ENCODE peak calls at places on chromosomes 1 and 21, in five cellular contexts. One of them, this sample, is unnamed.

GRCh38 chr1:201562257-201562656 is 23.3 kb downstream of the NAV1 start:
- DNase-seq in HCT116: no peak
- DNase-seq in K562: no peak
- DNase-seq in SK-N-SH: peak; percentile 88
- DNase-seq in H1: no peak
- DNase-seq in this sample: no peak

GRCh38 chr21:46454634-46455390 is 3.9 kb upstream of the DIP2A start:
- DNase-seq in HCT116: no peak
- DNase-seq in K562: no peak
- DNase-seq in SK-N-SH: no peak
- DNase-seq in H1: no peak
- DNase-seq in this sample: no peak

GRCh38 chr1:152048641-152048970 is 11.8 kb upstream of the S100A11 start:
- DNase-seq in HCT116: no peak
- DNase-seq in K562: no peak
- DNase-seq in SK-N-SH: no peak
- DNase-seq in H1: no peak
- DNase-seq in this sample: no peak

GRCh38 chr21:34690041-34690792 is 21.4 kb downstream of the CLIC6 start:
- DNase-seq in HCT116: peak; percentile 66
- DNase-seq in K562: no peak
- DNase-seq in SK-N-SH: no peak
- DNase-seq in H1: no peak
- DNase-seq in this sample: peak; percentile 88

GRCh38 chr1:41866285-41866684 is 52.4 kb downstream of the HIVEP3 start:
- DNase-seq in HCT116: no peak
- DNase-seq in K562: no peak
- DNase-seq in SK-N-SH: no peak
- DNase-seq in H1: no peak
- DNase-seq in this sample: peak; percentile 85

GRCh38 chr1:43947890-43948437 is 1.2 kb downstream of the IPO13 start:
- DNase-seq in HCT116: no peak
- DNase-seq in K562: peak; percentile 26
- DNase-seq in SK-N-SH: peak; percentile 54
- DNase-seq in H1: no peak
- DNase-seq in this sample: no peak

GRCh38 chr1:12626888-12627287 is 8.9 kb upstream of the DHRS3 start:
- DNase-seq in HCT116: no peak
- DNase-seq in K562: no peak
- DNase-seq in SK-N-SH: no peak
- DNase-seq in H1: no peak
- DNase-seq in this sample: no peak

GRCh38 chr1:41626616-41627375 is 142.3 kb upstream of the EDN2 start:
- DNase-seq in HCT116: peak; percentile 19
- DNase-seq in K562: no peak
- DNase-seq in SK-N-SH: no peak
- DNase-seq in H1: no peak
- DNase-seq in this sample: no peak

GRCh38 chr21:36791695-36792451 is 93.0 kb downstream of the SIM2 start:
- DNase-seq in HCT116: no peak
- DNase-seq in K562: no peak
- DNase-seq in SK-N-SH: no peak
- DNase-seq in H1: no peak
- DNase-seq in this sample: no peak

GRCh38 chr1:96234299-96234698 is 487.3 kb upstream of the PTBP2 start:
- DNase-seq in HCT116: peak; percentile 29
- DNase-seq in K562: no peak
- DNase-seq in SK-N-SH: no peak
- DNase-seq in H1: no peak
- DNase-seq in this sample: no peak

GRCh38 chr1:115412733-115413132 is 74.7 kb upstream of the NGF start:
- DNase-seq in HCT116: no peak
- DNase-seq in K562: no peak
- DNase-seq in SK-N-SH: no peak
- DNase-seq in H1: no peak
- DNase-seq in this sample: no peak

GRCh38 chr1:166080277-166080964 is 86.4 kb downstream of the FAM78B start:
- DNase-seq in HCT116: no peak
- DNase-seq in K562: no peak
- DNase-seq in SK-N-SH: no peak
- DNase-seq in H1: peak; percentile 35
- DNase-seq in this sample: no peak

GRCh38 chr1:2919826-2920225 is 101.4 kb upstream of the ACTRT2 start:
- DNase-seq in HCT116: no peak
- DNase-seq in K562: no peak
- DNase-seq in SK-N-SH: no peak
- DNase-seq in H1: no peak
- DNase-seq in this sample: no peak

GRCh38 chr1:2925291-2925690 is 96.0 kb upstream of the ACTRT2 start:
- DNase-seq in HCT116: no peak
- DNase-seq in K562: no peak
- DNase-seq in SK-N-SH: no peak
- DNase-seq in H1: no peak
- DNase-seq in this sample: no peak

GRCh38 chr1:2920421-2921015 is 100.7 kb upstream of the ACTRT2 start:
- DNase-seq in HCT116: no peak
- DNase-seq in K562: no peak
- DNase-seq in SK-N-SH: no peak
- DNase-seq in H1: no peak
- DNase-seq in this sample: no peak

GRCh38 chr1:2923351-2923750 is 97.9 kb upstream of the ACTRT2 start:
- DNase-seq in HCT116: no peak
- DNase-seq in K562: no peak
- DNase-seq in SK-N-SH: no peak
- DNase-seq in H1: no peak
- DNase-seq in this sample: no peak

GRCh38 chr1:2921970-2922686 is 99.1 kb upstream of the ACTRT2 start:
- DNase-seq in HCT116: peak; percentile 4
- DNase-seq in K562: peak; percentile 11
- DNase-seq in SK-N-SH: peak; percentile 63
- DNase-seq in H1: no peak
- DNase-seq in this sample: peak; percentile 17
- TF ChIP-seq JUND in HCT116: no peak
- TF ChIP-seq JUND in K562: no peak
- TF ChIP-seq JUND in SK-N-SH: no peak
- TF ChIP-seq JUND in H1: no peak
- TF ChIP-seq JUND in this sample: no peak

DNA sequence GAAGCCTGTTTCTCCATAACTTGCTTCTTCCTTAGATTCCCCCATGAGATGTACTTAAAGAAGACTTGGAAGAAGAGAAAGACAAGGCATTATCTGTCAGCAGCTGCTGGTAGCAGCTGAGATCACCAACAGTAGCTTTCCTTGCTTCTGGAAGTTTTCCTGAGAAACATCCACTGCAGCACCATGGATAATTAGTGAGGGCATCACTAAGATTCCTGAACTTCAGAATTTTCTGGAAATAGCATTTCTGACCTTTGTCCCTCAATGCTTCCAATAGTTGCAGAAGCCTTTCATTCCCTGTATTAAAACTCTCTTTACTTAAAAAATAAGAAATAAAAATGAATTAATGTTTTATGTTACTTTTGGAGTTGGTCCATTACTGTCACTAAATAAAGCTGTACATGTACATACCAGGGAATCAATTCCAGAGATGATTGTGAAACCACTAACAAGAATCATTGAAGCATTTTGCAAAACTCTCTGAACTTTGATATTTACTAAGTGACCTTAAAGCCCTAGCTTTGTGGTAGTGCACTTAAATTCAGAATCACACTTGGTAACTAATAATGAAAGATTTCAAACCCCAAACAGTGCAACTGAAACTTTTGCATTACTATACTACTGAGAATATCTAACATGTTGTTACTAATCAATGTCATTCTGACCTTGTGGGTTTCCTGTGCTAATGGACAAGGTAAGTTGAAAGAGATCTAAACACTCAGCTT is at the start of gene CFHR4:
- DNase-seq in HCT116: no peak
- DNase-seq in K562: no peak
- DNase-seq in SK-N-SH: no peak
- DNase-seq in H1: no peak
- DNase-seq in this sample: no peak
- TF ChIP-seq JUND in HCT116: no peak
- TF ChIP-seq JUND in K562: no peak
- TF ChIP-seq JUND in SK-N-SH: no peak
- TF ChIP-seq JUND in H1: no peak
- TF ChIP-seq JUND in this sample: no peak

DNA sequence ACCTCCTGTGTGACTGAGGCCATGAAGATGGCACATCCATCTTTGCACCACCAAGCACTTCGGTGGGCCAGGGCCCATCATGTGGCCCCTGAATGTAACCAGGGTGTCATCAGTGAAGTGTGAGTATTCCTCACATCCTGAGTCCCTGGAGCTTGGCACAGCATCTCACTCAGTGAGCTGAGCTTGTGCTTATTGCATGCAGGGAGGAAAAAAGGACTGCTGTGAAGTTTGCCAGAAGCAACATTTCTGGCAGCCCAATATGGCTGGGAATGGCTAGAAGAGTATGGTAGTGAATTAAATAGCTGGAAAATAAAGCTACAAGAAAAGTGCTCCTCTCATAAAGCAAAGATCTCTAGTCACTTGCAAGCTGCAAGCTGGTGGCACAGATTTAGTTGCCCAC is 109.3 kb downstream of the TNFSF18 start:
- DNase-seq in HCT116: no peak
- DNase-seq in K562: no peak
- DNase-seq in SK-N-SH: no peak
- DNase-seq in H1: no peak
- DNase-seq in this sample: no peak
- TF ChIP-seq JUND in HCT116: no peak
- TF ChIP-seq JUND in K562: no peak
- TF ChIP-seq JUND in SK-N-SH: no peak
- TF ChIP-seq JUND in H1: no peak
- TF ChIP-seq JUND in this sample: no peak

GRCh38 chr1:23809751-23810171 is 9.2 kb upstream of the GALE start:
- DNase-seq in HCT116: peak; percentile 41
- DNase-seq in K562: peak; percentile 91
- DNase-seq in SK-N-SH: peak; percentile 74
- DNase-seq in H1: peak; percentile 86
- DNase-seq in this sample: peak; percentile 76
- TF ChIP-seq JUND in HCT116: no peak
- TF ChIP-seq JUND in K562: peak; percentile 65
- TF ChIP-seq JUND in SK-N-SH: no peak
- TF ChIP-seq JUND in H1: no peak
- TF ChIP-seq JUND in this sample: no peak

GRCh38 chr1:189658381-189658780 is 819.3 kb downstream of the BRINP3 start:
- DNase-seq in HCT116: peak; percentile 64
- DNase-seq in K562: no peak
- DNase-seq in SK-N-SH: no peak
- DNase-seq in H1: no peak
- DNase-seq in this sample: no peak
- TF ChIP-seq JUND in HCT116: peak; percentile 61
- TF ChIP-seq JUND in K562: no peak
- TF ChIP-seq JUND in SK-N-SH: no peak
- TF ChIP-seq JUND in H1: no peak
- TF ChIP-seq JUND in this sample: no peak

DNA sequence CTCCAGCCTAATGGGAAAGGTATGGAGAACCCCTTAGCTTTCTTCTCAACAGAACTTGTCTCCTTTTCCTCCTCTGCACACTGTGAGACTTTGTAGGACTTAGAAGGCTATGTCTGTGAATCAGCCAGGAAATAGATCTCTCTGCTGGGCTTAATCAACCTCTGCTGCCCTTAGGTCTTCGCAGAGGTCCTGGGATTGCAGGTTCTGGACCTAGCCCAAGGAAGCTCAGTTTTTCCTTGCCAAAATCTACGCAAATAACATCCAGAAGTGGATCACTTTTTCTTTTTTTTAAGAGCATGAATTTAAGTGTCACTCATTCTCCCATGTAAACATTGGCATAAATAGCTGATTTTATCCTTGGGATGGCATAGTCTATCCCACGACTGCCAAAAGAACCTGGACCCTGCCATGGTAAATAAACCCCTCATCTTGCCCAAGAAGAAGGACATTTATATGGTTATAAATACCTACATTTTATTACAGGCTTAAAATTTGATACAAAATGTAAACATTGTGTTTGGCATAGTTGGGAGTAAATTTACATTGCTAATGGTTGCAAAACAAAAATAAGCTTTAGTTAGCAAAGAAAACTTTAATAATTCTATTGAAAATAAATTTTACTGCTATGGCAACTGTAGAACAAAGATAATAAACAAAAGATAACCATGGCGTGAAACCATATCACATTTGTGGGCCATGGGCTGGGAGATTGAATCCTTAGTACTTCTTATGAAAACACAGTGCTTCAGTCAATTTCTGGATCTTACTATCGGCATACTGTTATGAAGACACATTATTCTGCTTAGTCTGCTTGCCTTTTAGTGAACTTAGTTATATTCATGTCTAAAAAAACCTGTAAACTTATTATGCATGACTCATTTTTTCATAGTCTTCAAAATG is 24.6 kb upstream of the DISC1 start:
- DNase-seq in HCT116: no peak
- DNase-seq in K562: no peak
- DNase-seq in SK-N-SH: no peak
- DNase-seq in H1: no peak
- DNase-seq in this sample: no peak
- TF ChIP-seq JUND in HCT116: no peak
- TF ChIP-seq JUND in K562: no peak
- TF ChIP-seq JUND in SK-N-SH: no peak
- TF ChIP-seq JUND in H1: no peak
- TF ChIP-seq JUND in this sample: no peak

GRCh38 chr1:56303805-56304204 is 275.6 kb downstream of the PLPP3 start:
- DNase-seq in HCT116: no peak
- DNase-seq in K562: no peak
- DNase-seq in SK-N-SH: no peak
- DNase-seq in H1: no peak
- DNase-seq in this sample: no peak

GRCh38 chr1:56309065-56309464 is 270.3 kb downstream of the PLPP3 start:
- DNase-seq in HCT116: no peak
- DNase-seq in K562: no peak
- DNase-seq in SK-N-SH: no peak
- DNase-seq in H1: no peak
- DNase-seq in this sample: no peak

GRCh38 chr1:56302878-56303277 is 276.5 kb downstream of the PLPP3 start:
- DNase-seq in HCT116: no peak
- DNase-seq in K562: no peak
- DNase-seq in SK-N-SH: no peak
- DNase-seq in H1: no peak
- DNase-seq in this sample: no peak

GRCh38 chr1:56301791-56302190 is 277.6 kb downstream of the PLPP3 start:
- DNase-seq in HCT116: no peak
- DNase-seq in K562: no peak
- DNase-seq in SK-N-SH: no peak
- DNase-seq in H1: no peak
- DNase-seq in this sample: no peak

DNA sequence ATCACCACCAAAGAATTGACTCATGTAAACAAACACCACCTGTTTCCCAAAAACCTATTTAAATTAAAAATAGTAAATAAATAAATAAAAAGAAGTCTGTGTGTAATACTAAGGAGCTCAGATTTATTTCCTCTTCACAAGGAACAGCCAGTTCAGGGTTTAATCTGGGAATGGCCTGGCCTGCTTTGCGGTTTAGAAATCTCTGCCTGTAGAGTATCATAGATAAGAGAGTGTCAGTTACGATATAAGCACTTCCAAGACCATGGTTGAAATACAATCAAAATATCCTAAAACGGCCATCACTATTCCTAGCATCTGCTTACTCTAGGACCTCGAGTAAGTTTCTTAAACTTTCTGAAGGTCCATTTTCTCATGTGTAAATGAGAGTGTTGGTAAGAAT is 274.4 kb downstream of the PLPP3 start:
- DNase-seq in HCT116: no peak
- DNase-seq in K562: no peak
- DNase-seq in SK-N-SH: no peak
- DNase-seq in H1: no peak
- DNase-seq in this sample: no peak
- TF ChIP-seq JUND in HCT116: no peak
- TF ChIP-seq JUND in K562: no peak
- TF ChIP-seq JUND in SK-N-SH: no peak
- TF ChIP-seq JUND in H1: no peak
- TF ChIP-seq JUND in this sample: no peak

GRCh38 chr1:235624751-235625192 is 24.8 kb downstream of the GNG4 start:
- DNase-seq in HCT116: no peak
- DNase-seq in K562: no peak
- DNase-seq in SK-N-SH: no peak
- DNase-seq in H1: no peak
- DNase-seq in this sample: no peak
- TF ChIP-seq JUND in HCT116: no peak
- TF ChIP-seq JUND in K562: no peak
- TF ChIP-seq JUND in SK-N-SH: no peak
- TF ChIP-seq JUND in H1: no peak
- TF ChIP-seq JUND in this sample: no peak